ENCODE peak calls at places on chromosomes 13 and 19, in nine cellular contexts. H, F, S, U, D, G, Z, J and T are unnamed samples.

GRCh38 chr19:55675661-55676354 is 782 bp downstream of the EPN1 start:
- DNase-seq in Z (no peak), G (no peak), S (no peak), H (no peak), D (no peak), J (no peak), F (no peak), U (no peak), T (no peak)

GRCh38 chr13:103055166-103055565 is 11.1 kb downstream of the SLC10A2 start:
- DNase-seq in S (no peak), H (no peak), D (no peak), F (no peak), U (no peak), J (no peak), Z (no peak), G (no peak), T (no peak)

GRCh38 chr13:32426981-32427851 is 714 bp downstream of the N4BP2L1 start:
- DNase-seq in U (peak; percentile 64), Z (peak; percentile 17), H (peak; percentile 29), D (peak; percentile 63), J (peak; percentile 74), F (no peak), S (peak; percentile 51), G (peak; percentile 37), T (peak; percentile 23)

GRCh38 chr13:28684257-28684656 is 25.3 kb downstream of the POMP start:
- DNase-seq in G (no peak), Z (no peak), F (no peak), D (no peak), H (no peak), S (no peak), U (no peak), J (peak; percentile 77), T (no peak)

GRCh38 chr19:17125728-17126677 is 50.4 kb downstream of the MYO9B start:
- DNase-seq in Z (no peak), U (peak; percentile 74), G (no peak), D (peak; percentile 51), J (no peak), H (peak; percentile 25), S (peak; percentile 59), F (no peak), T (no peak)

GRCh38 chr13:97437729-97438128 is 3.8 kb downstream of the RAP2A start:
- DNase-seq in H (no peak), D (no peak), F (no peak), Z (no peak), U (no peak), S (no peak), G (no peak), J (no peak), T (no peak)

GRCh38 chr13:101289764-101290163 is 126.5 kb downstream of the NALCN start:
- DNase-seq in H (peak; percentile 75), F (no peak), J (peak; percentile 87), D (no peak), G (peak; percentile 26), U (no peak), Z (peak; percentile 50), S (peak; percentile 61), T (peak; percentile 64)

GRCh38 chr13:38766799-38767198 is 79.9 kb downstream of the FREM2 start:
- DNase-seq in U (no peak), H (no peak), D (no peak), Z (no peak), G (no peak), J (no peak), F (no peak), S (no peak), T (no peak)

GRCh38 chr13:106522898-106523525 is 12.4 kb downstream of the EFNB2 start:
- DNase-seq in G (no peak), D (no peak), F (no peak), S (no peak), H (no peak), J (no peak), U (no peak), Z (no peak), T (no peak)

GRCh38 chr19:10760268-10760944 is 42.5 kb downstream of the DNM2 start:
- DNase-seq in S (no peak), Z (no peak), D (peak; percentile 57), J (no peak), U (no peak), H (no peak), F (no peak), G (no peak), T (no peak)

GRCh38 chr13:100728201-100728600 is 53.6 kb upstream of the TMTC4 start:
- DNase-seq in S (no peak), F (no peak), H (no peak), J (no peak), G (no peak), Z (no peak), D (no peak), U (no peak), T (no peak)

GRCh38 chr13:34570954-34571353 is 371.1 kb upstream of the NBEA start:
- DNase-seq in J (no peak), G (no peak), D (no peak), H (no peak), Z (no peak), U (no peak), S (no peak), F (no peak), T (no peak)

GRCh38 chr19:49097453-49098288 is 12.4 kb downstream of the SNRNP70 start:
- DNase-seq in U (peak; percentile 77), Z (peak; percentile 66), F (no peak), J (peak; percentile 78), H (peak; percentile 72), G (peak; percentile 70), D (peak; percentile 61), S (peak; percentile 76), T (peak; percentile 79)

GRCh38 chr13:100040196-100040595 is 48.7 kb upstream of the PCCA start:
- DNase-seq in U (no peak), G (no peak), F (no peak), D (no peak), H (no peak), J (no peak), S (no peak), Z (no peak), T (no peak)

GRCh38 chr19:33219261-33219812 is 6.3 kb downstream of the SLC7A10 start:
- DNase-seq in H (peak; percentile 39), F (no peak), G (no peak), J (peak; percentile 62), D (no peak), Z (no peak), S (peak; percentile 69), U (no peak), T (peak; percentile 52)
- TF ChIP-seq CTCF in H (peak; percentile 17), F (peak; percentile 12), G (peak; percentile 29), J (peak; percentile 49), D (no peak), Z (peak; percentile 12), S (no peak), U (no peak), T (peak; percentile 37)

DNA sequence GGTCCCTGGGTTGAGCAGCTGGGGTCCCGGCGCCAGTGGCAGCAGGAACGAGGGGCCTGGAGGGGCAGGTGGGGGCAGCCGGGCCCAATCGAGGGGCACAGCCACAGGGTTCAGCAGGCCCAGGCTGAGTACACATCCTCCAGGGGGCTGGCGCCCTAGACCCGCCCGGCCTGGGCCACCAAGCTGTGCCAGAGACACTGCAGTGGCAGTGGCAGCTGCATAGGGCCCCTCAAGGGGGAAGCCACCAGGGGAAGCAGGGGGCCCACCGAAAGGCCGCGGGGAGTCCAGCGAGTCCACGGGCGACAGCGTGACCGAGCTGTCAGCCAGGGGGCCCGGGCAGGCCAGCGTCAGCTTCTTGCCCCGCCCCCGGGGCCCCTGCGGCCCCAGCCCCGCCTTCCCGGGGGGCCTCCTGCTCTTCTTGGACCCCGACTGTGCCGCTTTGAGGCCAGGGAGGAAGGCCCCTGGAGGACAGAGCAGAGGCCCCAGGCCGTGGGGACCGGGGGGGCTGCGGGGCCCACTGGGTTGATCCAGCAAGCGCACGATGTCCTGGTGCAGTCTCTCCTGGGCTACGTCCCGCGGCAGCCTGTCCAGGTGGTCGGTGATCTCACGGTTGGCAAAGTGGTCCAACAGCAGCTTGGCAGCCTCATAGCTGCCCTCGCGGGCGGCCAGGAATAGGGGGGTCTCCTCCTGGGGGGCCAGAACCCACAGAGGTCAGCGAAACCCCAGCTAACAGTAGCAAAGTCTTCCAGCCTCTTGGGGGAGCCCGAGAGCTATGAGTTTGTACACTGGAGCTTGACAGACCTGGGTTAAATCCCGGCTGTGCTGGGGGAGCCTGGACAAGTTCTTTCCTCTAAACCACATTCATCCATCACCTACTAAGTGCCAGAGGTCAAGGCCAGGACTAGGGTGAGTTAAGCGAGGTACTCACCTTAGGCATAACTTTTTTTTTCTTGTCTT is 39.5 kb downstream of the NOTCH3 start:
- DNase-seq in Z (peak; percentile 46), U (no peak), D (no peak), G (no peak), F (no peak), S (peak; percentile 35), J (no peak), H (peak; percentile 18), T (peak; percentile 32)
- TF ChIP-seq CTCF in Z (peak; percentile 62), U (no peak), D (no peak), G (peak; percentile 42), F (peak; percentile 49), S (no peak), J (peak; percentile 14), H (peak; percentile 27), T (peak; percentile 52)

GRCh38 chr13:35630551-35631275 is 154.2 kb upstream of the MAB21L1 start:
- DNase-seq in D (no peak), U (no peak), Z (peak; percentile 79), J (peak; percentile 83), S (peak; percentile 47), H (peak; percentile 70), G (no peak), F (peak; percentile 40), T (no peak)
- TF ChIP-seq CTCF in D (no peak), U (peak; percentile 24), Z (peak; percentile 91), J (peak; percentile 90), S (peak; percentile 45), H (peak; percentile 68), G (peak; percentile 74), F (peak; percentile 79), T (peak; percentile 83)

DNA sequence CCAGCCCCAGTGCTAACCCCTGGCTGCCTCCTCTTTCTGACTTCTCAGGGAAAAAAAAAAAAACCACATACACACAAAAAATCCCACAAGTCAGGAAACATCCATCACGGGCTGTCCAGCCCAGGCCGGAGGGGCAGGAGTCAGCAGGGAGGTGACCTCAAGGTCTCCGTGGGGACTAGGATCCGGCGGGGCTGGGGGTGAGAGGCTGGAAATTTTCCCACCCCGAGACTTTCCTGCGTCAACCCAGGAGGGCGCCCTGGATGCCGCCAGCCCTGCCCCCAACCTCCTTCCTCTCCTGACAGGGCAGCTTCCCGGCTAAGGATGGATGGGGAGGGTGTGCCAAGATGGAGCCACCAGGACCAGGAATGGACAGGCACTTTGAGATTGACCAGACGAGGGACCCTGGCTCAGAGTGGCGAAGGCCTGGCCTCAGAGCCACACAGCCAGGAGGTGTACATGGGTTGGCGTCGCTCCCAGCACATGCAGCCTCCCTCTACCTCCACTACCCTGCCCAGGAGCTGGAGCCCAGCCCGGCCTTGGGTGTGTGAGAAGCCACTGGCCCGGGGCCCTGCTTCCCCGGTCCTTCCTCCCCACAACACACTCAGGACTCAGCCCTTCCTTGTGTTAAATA is 33.3 kb downstream of the BLOC1S3 start:
- DNase-seq in G (no peak), H (no peak), D (no peak), J (no peak), F (no peak), U (no peak), S (peak; percentile 69), Z (no peak), T (no peak)
- TF ChIP-seq CTCF in G (no peak), H (no peak), D (no peak), J (no peak), F (no peak), U (no peak), S (no peak), Z (no peak), T (no peak)

DNA sequence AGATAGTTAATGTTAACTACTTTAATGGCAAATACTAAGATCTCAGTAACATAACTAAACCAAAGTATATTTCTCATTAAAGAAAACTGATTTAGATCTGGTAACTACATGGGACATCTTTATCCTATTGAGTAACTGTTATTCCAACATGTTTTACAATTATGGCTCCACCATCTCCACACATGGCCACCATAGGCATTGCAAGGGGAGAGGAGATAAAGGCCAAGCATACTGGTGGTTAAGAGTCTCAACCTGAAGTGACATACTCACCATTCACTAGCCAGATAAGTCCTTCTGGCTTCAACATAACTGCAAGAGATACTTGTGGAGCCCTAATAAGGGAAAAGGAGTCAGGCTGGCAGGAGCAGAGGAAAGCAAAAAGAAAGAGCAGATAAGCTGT is 1586.4 kb upstream of the SPRY2 start:
- DNase-seq in Z (no peak), G (no peak), F (no peak), S (no peak), D (no peak), J (peak; percentile 6), U (no peak), H (no peak), T (no peak)
- TF ChIP-seq CTCF in Z (no peak), G (peak; percentile 32), F (no peak), S (no peak), D (no peak), J (peak; percentile 37), U (no peak), H (no peak), T (peak; percentile 28)